ENCODE peak calls at places on chromosomes 4 and X, in eight cellular contexts. L, S, B, X, M, A, Q and Z are unnamed samples.

GRCh38 chrX:39504227-39504626 is 593.5 kb downstream of the BCOR start:
- DNase-seq in A (no peak), X (no peak), L (no peak), M (no peak), S (no peak), Q (no peak), B (no peak), Z (no peak)

GRCh38 chr4:71765349-71765748 is 18.5 kb downstream of the GC start:
- DNase-seq in X (no peak), L (no peak), A (no peak), B (no peak), S (no peak), M (peak), Q (no peak), Z (no peak)

GRCh38 chr4:7186081-7186480 is 6.3 kb upstream of the SORCS2 start:
- DNase-seq in B (peak), Q (no peak), S (no peak), A (no peak), M (no peak), L (no peak), X (no peak), Z (no peak)

GRCh38 chrX:106898462-106898861 is 4.7 kb downstream of the RIPPLY1 start:
- DNase-seq in X (no peak), B (no peak), Q (peak), L (no peak), S (no peak), M (peak), A (peak), Z (no peak)

GRCh38 chr4:89914609-89915008 is 20.0 kb downstream of the MMRN1 start:
- DNase-seq in L (no peak), X (no peak), B (no peak), S (no peak), M (no peak), A (no peak), Q (peak), Z (no peak)

GRCh38 chrX:9707306-9708015 is 58.2 kb downstream of the GPR143 start:
- DNase-seq in A (no peak), Q (no peak), M (no peak), L (peak), S (no peak), X (no peak), B (no peak), Z (no peak)

GRCh38 chr4:98181815-98182214 is 38.5 kb upstream of the STPG2 start:
- DNase-seq in X (no peak), B (no peak), M (peak), L (no peak), Q (no peak), S (no peak), A (no peak), Z (no peak)

GRCh38 chrX:65677954-65678469 is 10.6 kb downstream of the MSN start:
- DNase-seq in Q (peak), A (no peak), L (no peak), B (no peak), S (no peak), X (no peak), M (peak), Z (peak)

GRCh38 chr4:66572949-66573348 is 902.7 kb upstream of the EPHA5 start:
- DNase-seq in A (no peak), M (peak), S (peak), X (no peak), B (no peak), L (no peak), Q (peak), Z (no peak)

GRCh38 chrX:134658002-134658401 is 269 bp downstream of the PLAC1 start:
- DNase-seq in L (no peak), A (no peak), S (no peak), B (no peak), M (no peak), Q (no peak), X (no peak), Z (no peak)

GRCh38 chr4:113950207-113950606 is 29.2 kb downstream of the ARSJ start:
- DNase-seq in X (no peak), L (no peak), A (no peak), B (no peak), M (no peak), S (no peak), Q (no peak), Z (no peak)

GRCh38 chr4:101238706-101239105 is 108.6 kb downstream of the PPP3CA start:
- DNase-seq in Q (peak), M (peak), S (no peak), L (no peak), B (no peak), X (no peak), A (no peak), Z (no peak)

GRCh38 chr4:10761903-10762302 is 77.3 kb upstream of the CLNK start:
- DNase-seq in B (no peak), M (no peak), A (no peak), X (no peak), S (no peak), L (no peak), Q (no peak), Z (no peak)

GRCh38 chrX:136147320-136147901 is at the start of gene FHL1:
- DNase-seq in A (no peak), B (peak), S (no peak), M (no peak), Q (peak), X (peak), L (peak), Z (peak)

GRCh38 chr4:7529368-7529923 is 94.7 kb upstream of the PSAPL1 start:
- DNase-seq in B (peak), A (no peak), M (no peak), S (no peak), L (no peak), X (no peak), Q (no peak), Z (no peak)

GRCh38 chrX:74736450-74736849 is 122.0 kb upstream of the RLIM start:
- DNase-seq in M (no peak), B (no peak), Q (no peak), A (no peak), S (no peak), X (no peak), L (no peak), Z (no peak)

GRCh38 chr4:55183926-55184599 is 58.7 kb upstream of the KDR start:
- DNase-seq in Q (peak), M (peak), S (peak), A (no peak), L (no peak), B (no peak), X (no peak), Z (no peak)

GRCh38 chr4:119286377-119287002 is 35.4 kb downstream of the FABP2 start:
- DNase-seq in B (no peak), L (no peak), X (no peak), Q (peak), S (no peak), A (no peak), M (peak), Z (peak)

GRCh38 chrX:727738-728621 is 97.4 kb downstream of the SHOX start:
- DNase-seq in L (no peak), Q (peak), B (no peak), A (no peak), S (no peak), M (no peak), X (no peak), Z (no peak)

GRCh38 chrX:1221296-1221845 is 8.9 kb upstream of the CRLF2 start:
- DNase-seq in Q (no peak), M (no peak), S (no peak), A (no peak), B (no peak), X (no peak), L (no peak), Z (no peak)

GRCh38 chrX:40068048-40068447 is 29.7 kb downstream of the BCOR start:
- DNase-seq in A (no peak), M (peak), L (no peak), S (no peak), B (no peak), Q (peak), X (no peak), Z (no peak)

GRCh38 chr4:156677136-156677535 is 294.5 kb downstream of the PDGFC start:
- DNase-seq in B (no peak), S (no peak), M (no peak), A (no peak), X (no peak), L (no peak), Q (peak), Z (no peak)

GRCh38 chr4:80196259-80197131 is 808 bp upstream of the PRDM8 start:
- DNase-seq in M (no peak), S (no peak), B (no peak), L (peak), A (no peak), Q (no peak), X (no peak), Z (no peak)

GRCh38 chr4:1987721-1988326 is 20.9 kb downstream of the NELFA start:
- DNase-seq in Q (no peak), A (no peak), M (no peak), B (no peak), S (no peak), L (no peak), X (no peak), Z (no peak)

GRCh38 chr4:11650801-11651596 is 222.3 kb upstream of the HS3ST1 start:
- DNase-seq in M (no peak), B (no peak), L (no peak), A (no peak), Q (peak), S (no peak), X (no peak), Z (no peak)

GRCh38 chr4:123811763-123812390 is 415.3 kb downstream of the SPRY1 start:
- DNase-seq in X (no peak), A (no peak), Q (no peak), S (no peak), B (peak), M (no peak), L (no peak), Z (no peak)
- H3K27ac ChIP-seq in X (no peak), A (no peak), Q (no peak), S (no peak), B (peak), M (no peak), L (no peak), Z (no peak)

GRCh38 chrX:150291014-150291413 is 72.1 kb upstream of the MAMLD1 start:
- DNase-seq in S (no peak), M (peak), B (no peak), Q (peak), X (no peak), A (no peak), L (peak), Z (no peak)
- H3K27ac ChIP-seq in S (no peak), M (no peak), B (no peak), Q (no peak), X (no peak), A (no peak), L (peak), Z (no peak)

GRCh38 chr4:86757468-86757867 is 91.7 kb downstream of the SLC10A6 start:
- DNase-seq in B (no peak), M (peak), S (peak), Q (no peak), A (no peak), X (no peak), L (no peak), Z (no peak)
- H3K27ac ChIP-seq in B (no peak), M (no peak), S (no peak), Q (no peak), A (no peak), X (no peak), L (no peak), Z (no peak)

GRCh38 chr4:26127001-26127400 is 193.8 kb upstream of the RBPJ start:
- DNase-seq in X (no peak), L (no peak), A (no peak), Q (no peak), S (no peak), M (no peak), B (no peak), Z (no peak)
- H3K27ac ChIP-seq in X (no peak), L (no peak), A (no peak), Q (peak), S (no peak), M (no peak), B (no peak), Z (no peak)